ENCODE peak calls at places on chromosomes 5 and 9, in six cellular contexts. B is K562, J is A549, D is upper lobe of left lung, C is HepG2, T is GM12878. F is an unnamed sample.

GRCh38 chr9:79877943-79878612 is 306.3 kb downstream of the TLE4 start:
- ATAC-seq in B (no peak), J (no peak), D (peak; percentile 68), C (no peak), T (peak; percentile 34), F (no peak)

GRCh38 chr5:158805195-158805594 is 294.5 kb downstream of the EBF1 start:
- ATAC-seq in B (no peak), J (no peak), D (no peak), C (no peak), T (no peak), F (no peak)

GRCh38 chr9:135840539-135840938 is 66.8 kb downstream of the CAMSAP1 start:
- ATAC-seq in B (no peak), J (no peak), D (no peak), C (no peak), T (no peak), F (no peak)

GRCh38 chr5:126595486-126596083 is 566 bp upstream of the ALDH7A1 start:
- ATAC-seq in B (no peak), J (no peak), D (no peak), C (no peak), T (peak; percentile 18), F (no peak)

GRCh38 chr5:74082504-74082903 is 456.5 kb downstream of the ARHGEF28 start:
- ATAC-seq in B (no peak), J (no peak), D (no peak), C (no peak), T (no peak), F (no peak)

GRCh38 chr9:16960084-16960483 is 89.6 kb upstream of the BNC2 start:
- ATAC-seq in B (no peak), J (no peak), D (no peak), C (no peak), T (peak; percentile 60), F (no peak)

GRCh38 chr5:155978805-155979204 is 348.2 kb upstream of the SGCD start:
- ATAC-seq in B (no peak), J (no peak), D (peak; percentile 61), C (no peak), T (no peak), F (no peak)

GRCh38 chr9:127076860-127077657 is 45.4 kb downstream of the ANGPTL2 start:
- ATAC-seq in B (no peak), J (no peak), D (peak; percentile 14), C (no peak), T (no peak), F (peak; percentile 32)

GRCh38 chr5:59360130-59360555 is 533.4 kb downstream of the PDE4D start:
- ATAC-seq in B (no peak), J (no peak), D (no peak), C (no peak), T (no peak), F (no peak)

GRCh38 chr5:175392236-175392635 is 51.7 kb downstream of the DRD1 start:
- ATAC-seq in B (no peak), J (peak; percentile 34), D (no peak), C (no peak), T (no peak), F (no peak)

GRCh38 chr5:133892774-133893173 is 75.7 kb downstream of the C5orf15 start:
- ATAC-seq in B (no peak), J (no peak), D (no peak), C (no peak), T (no peak), F (no peak)

GRCh38 chr9:127973169-127974001 is 7.4 kb downstream of the EEIG1 start:
- ATAC-seq in B (no peak), J (no peak), D (no peak), C (no peak), T (no peak), F (no peak)

GRCh38 chr9:104374711-104375110 is 129.4 kb upstream of the OR13F1 start:
- ATAC-seq in B (no peak), J (no peak), D (no peak), C (no peak), T (no peak), F (no peak)

GRCh38 chr9:94869415-94869838 is 142.9 kb downstream of the AOPEP start:
- ATAC-seq in B (no peak), J (no peak), D (peak; percentile 58), C (no peak), T (no peak), F (no peak)

GRCh38 chr5:115461093-115461492 is 83.5 kb downstream of the FEM1C start:
- ATAC-seq in B (no peak), J (no peak), D (peak; percentile 62), C (no peak), T (no peak), F (no peak)

GRCh38 chr9:14811844-14812243 is 89.3 kb upstream of the CER1 start:
- ATAC-seq in B (no peak), J (no peak), D (no peak), C (no peak), T (no peak), F (no peak)

GRCh38 chr5:143205386-143205785 is 198.1 kb downstream of the NR3C1 start:
- ATAC-seq in B (no peak), J (no peak), D (peak; percentile 72), C (no peak), T (peak; percentile 18), F (no peak)

GRCh38 chr9:69476016-69476415 is 151.0 kb downstream of the ENTREP1 start:
- ATAC-seq in B (no peak), J (no peak), D (no peak), C (no peak), T (no peak), F (no peak)

GRCh38 chr5:139711067-139711851 is 63.1 kb downstream of the CXXC5 start:
- ATAC-seq in B (peak; percentile 65), J (peak; percentile 37), D (peak; percentile 40), C (peak; percentile 7), T (peak; percentile 72), F (peak; percentile 29)
- TF ChIP-seq EP300 in B (no peak), J (no peak), D (no peak), C (no peak), T (no peak), F (no peak)

GRCh38 chr5:173765661-173766060 is 122.5 kb upstream of the CPEB4 start:
- ATAC-seq in B (no peak), J (no peak), D (no peak), C (no peak), T (no peak), F (no peak)

GRCh38 chr5:173762930-173763329 is 125.2 kb upstream of the CPEB4 start:
- ATAC-seq in B (peak; percentile 30), J (no peak), D (no peak), C (peak; percentile 7), T (no peak), F (no peak)

GRCh38 chr5:173765030-173765644 is 123.0 kb upstream of the CPEB4 start:
- ATAC-seq in B (no peak), J (no peak), D (no peak), C (no peak), T (no peak), F (no peak)

GRCh38 chr5:173763410-173763809 is 124.7 kb upstream of the CPEB4 start:
- ATAC-seq in B (peak; percentile 38), J (no peak), D (no peak), C (no peak), T (no peak), F (no peak)

DNA sequence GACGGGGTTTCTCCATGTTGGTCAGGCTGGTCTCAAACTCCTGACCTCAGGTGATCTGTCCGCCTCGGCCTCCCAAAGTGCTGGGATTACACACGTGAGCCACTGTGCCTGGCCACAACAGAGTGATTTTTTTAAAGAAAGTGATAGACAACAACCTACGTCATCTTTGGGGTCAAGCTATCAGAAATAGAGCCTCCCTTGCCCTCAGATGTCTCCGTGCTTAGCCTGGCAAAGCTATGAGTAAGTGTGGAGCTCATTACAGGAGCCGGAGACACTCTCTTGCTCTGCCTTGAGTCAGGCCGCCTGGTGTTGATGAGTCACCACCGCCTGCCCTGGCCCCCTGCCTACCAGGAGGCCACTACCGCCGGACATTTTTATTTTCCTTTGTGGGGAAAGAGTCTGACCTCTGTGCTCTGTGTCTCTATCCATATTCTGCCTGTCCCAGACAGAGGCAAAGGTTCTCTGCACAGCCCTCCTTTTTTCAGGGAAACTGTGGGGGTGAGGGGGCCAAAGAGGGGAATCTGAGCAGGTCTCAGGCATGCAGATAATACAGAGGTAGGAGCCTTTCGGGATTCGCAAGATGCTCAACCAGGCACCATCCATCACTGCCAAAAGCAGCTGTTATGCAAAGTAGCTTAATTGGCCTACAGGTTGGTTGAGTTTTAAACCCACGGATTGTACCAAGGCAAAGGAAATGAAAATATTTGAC is 123.7 kb upstream of the CPEB4 start:
- ATAC-seq in B (peak; percentile 85), J (peak; percentile 81), D (peak; percentile 91), C (peak; percentile 83), T (peak; percentile 69), F (peak; percentile 91)
- TF ChIP-seq EP300 in B (peak; percentile 80), J (peak; percentile 95), D (no peak), C (no peak), T (no peak), F (no peak)

DNA sequence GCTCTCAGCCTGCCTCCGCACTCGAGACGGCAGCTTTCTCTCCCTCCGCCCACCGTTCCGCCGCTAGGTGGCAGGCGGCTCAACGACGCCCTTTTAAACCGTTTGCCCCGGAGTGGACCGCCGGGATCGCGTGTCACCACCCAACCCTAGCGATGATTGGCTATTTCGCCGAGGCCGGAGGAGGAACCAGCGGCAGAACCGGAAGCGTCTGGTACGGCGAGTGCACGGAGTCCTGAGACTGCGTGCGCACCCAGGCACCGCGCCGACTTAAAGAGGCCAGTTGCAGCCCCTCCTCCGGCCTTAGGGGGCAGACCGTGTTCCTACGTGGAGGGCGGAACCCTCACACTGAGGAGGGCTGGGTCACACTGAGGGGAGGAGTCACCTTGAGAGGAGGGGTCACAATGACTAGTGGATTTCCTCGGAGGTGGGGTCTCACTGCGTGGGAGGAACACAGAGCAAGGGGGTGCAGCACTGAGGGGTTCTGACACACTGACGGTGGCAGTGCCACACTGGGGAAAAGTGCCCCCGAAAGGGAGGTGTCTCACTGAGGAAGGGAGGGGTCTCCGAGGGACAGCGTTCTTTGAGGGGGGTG is 980 bp upstream of the TESK1 start:
- ATAC-seq in B (peak; percentile 98), J (peak; percentile 82), D (peak; percentile 97), C (peak; percentile 91), T (peak; percentile 97), F (peak; percentile 94)
- TF ChIP-seq EP300 in B (no peak), J (no peak), D (no peak), C (no peak), T (no peak), F (no peak)

GRCh38 chr5:137705106-137705505 is 30.8 kb downstream of the KLHL3 start:
- ATAC-seq in B (no peak), J (no peak), D (no peak), C (no peak), T (no peak), F (no peak)

GRCh38 chr5:137710086-137710485 is 25.8 kb downstream of the KLHL3 start:
- ATAC-seq in B (no peak), J (no peak), D (no peak), C (no peak), T (no peak), F (no peak)

GRCh38 chr5:137706841-137707240 is 29.0 kb downstream of the KLHL3 start:
- ATAC-seq in B (no peak), J (no peak), D (no peak), C (no peak), T (no peak), F (no peak)

GRCh38 chr5:137708796-137709559 is 26.9 kb downstream of the KLHL3 start:
- ATAC-seq in B (no peak), J (no peak), D (no peak), C (no peak), T (no peak), F (no peak)

GRCh38 chr5:137708062-137708461 is 27.8 kb downstream of the KLHL3 start:
- ATAC-seq in B (no peak), J (no peak), D (no peak), C (no peak), T (no peak), F (no peak)
- TF ChIP-seq EP300 in B (no peak), J (no peak), D (no peak), C (no peak), T (no peak), F (no peak)

F was measured in gastroesophageal sphincter.